ENCODE peak calls at places on chromosomes 3 and 15, in six cellular contexts. I, Y, J, T, H and G are unnamed samples. For H3K4me1, the result is how much of the 10 kb centered on the place peaks cover.

GRCh38 chr3:46133285-46133684 is 74.8 kb downstream of the CCR1 start:
- DNase-seq in I (no peak), Y (no peak), J (no peak), T (no peak), H (no peak), G (no peak)

GRCh38 chr15:59892995-59893394 is 111.1 kb upstream of the FOXB1 start:
- DNase-seq in I (no peak), Y (no peak), J (peak), T (no peak), H (no peak), G (no peak)

GRCh38 chr15:52224211-52224610 is 33.0 kb upstream of the GNB5 start:
- DNase-seq in I (no peak), Y (no peak), J (no peak), T (no peak), H (no peak), G (no peak)

GRCh38 chr3:126982125-126982521 is 792 bp upstream of the PLXNA1 start:
- DNase-seq in I (no peak), Y (no peak), J (peak), T (no peak), H (no peak), G (no peak)

GRCh38 chr3:17678116-17678741 is 64.2 kb downstream of the TBC1D5 start:
- DNase-seq in I (no peak), Y (no peak), J (no peak), T (no peak), H (no peak), G (no peak)

GRCh38 chr3:172877011-172877410 is 126.5 kb downstream of the ECT2 start:
- DNase-seq in I (no peak), Y (no peak), J (peak), T (no peak), H (no peak), G (no peak)

GRCh38 chr15:64532515-64532914 is 72.1 kb downstream of the ZNF609 start:
- DNase-seq in I (no peak), Y (no peak), J (no peak), T (no peak), H (no peak), G (no peak)

GRCh38 chr3:187941135-187941847 is 196.0 kb upstream of the BCL6 start:
- DNase-seq in I (no peak), Y (no peak), J (no peak), T (no peak), H (no peak), G (no peak)

GRCh38 chr15:57881361-57881760 is 174.8 kb downstream of the POLR2M start:
- DNase-seq in I (no peak), Y (no peak), J (no peak), T (no peak), H (no peak), G (no peak)

DNA sequence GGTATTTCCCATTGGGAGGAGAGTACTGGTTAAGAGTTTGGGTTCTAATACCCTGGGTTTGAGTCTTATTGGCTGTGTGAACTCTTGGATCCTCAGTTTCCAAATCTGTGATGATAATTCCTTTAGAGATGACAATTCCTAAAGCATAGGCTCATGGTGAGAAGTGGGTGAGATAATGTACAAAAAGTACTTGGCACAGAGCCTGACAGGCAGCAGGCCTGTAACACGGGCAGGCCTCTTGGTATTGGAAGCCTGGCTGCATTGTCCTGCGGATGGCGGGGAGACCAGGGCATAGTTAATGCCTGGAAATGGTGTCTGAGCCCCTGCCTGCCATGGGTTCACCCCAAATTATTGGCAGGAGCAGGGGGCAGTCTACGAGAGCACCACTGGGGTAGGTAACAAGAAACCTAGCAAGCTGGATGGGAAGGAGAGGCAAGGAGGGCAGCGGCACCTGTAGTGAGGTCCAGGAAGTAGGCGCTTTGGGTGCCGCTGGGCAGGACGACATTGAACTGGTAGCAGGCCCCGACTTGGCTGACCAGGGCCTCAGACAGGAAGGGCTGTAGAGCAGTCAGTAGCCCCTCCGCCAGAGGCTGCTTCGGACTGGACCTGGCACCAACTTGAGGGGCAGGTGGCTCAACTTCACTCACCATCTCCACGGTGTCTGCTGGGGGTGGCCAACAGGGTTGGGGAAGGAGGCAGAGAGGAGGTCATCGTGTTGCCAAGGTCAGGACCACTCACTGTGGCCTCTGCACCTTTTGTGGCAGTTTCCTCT is 7.7 kb downstream of the STOML1 start:
- DNase-seq in I (peak), Y (no peak), J (no peak), T (no peak), H (no peak), G (no peak)
- H3K4me1 ChIP-seq in I (half or more), Y (half or more), J (under half), T (half or more), H (under half), G (under half)

DNA sequence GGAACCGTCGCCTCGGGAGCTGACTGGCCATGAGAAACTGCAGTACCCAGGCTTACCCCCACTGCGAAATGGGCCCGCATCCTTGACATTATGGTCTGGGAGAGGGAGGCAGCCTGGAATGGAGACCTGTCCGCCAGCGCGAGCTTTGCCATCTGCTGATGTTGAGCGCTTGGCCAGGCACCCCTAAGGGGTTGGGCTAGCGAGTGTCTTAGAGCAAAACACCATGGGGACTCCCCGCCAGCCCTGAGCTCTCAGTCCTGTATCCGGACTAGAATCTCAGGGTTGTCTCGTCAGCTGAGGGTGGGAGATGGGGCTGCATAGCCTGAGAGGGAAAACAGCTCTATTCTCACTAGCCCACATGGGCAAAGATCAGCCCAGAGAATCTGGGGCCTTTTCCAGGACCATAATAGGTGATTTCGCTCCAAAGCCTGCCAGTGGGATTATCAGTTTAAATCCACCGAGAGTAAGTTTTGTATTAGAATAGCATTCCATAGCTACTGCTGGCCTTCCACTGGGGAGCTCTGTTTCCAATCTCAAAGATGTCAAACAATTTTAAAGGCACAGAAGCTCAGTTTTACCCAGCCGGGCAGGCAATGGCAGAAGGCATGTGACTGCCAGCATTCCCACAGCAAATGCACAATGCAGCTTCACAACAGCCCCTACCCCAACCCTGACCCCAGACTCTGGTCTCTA is 167.5 kb upstream of the TPM1 start:
- DNase-seq in I (peak), Y (no peak), J (no peak), T (no peak), H (no peak), G (no peak)
- TF ChIP-seq POLR2AphosphoS5 in I (peak), Y (no peak), J (no peak), T (no peak), H (no peak), G (no peak)

GRCh38 chr3:81485444-81485865 is 276.0 kb downstream of the GBE1 start:
- DNase-seq in I (no peak), Y (no peak), J (no peak), T (no peak), H (no peak), G (no peak)
- H3K27ac ChIP-seq in I (peak), Y (no peak), J (no peak), T (no peak), H (no peak), G (no peak)

DNA sequence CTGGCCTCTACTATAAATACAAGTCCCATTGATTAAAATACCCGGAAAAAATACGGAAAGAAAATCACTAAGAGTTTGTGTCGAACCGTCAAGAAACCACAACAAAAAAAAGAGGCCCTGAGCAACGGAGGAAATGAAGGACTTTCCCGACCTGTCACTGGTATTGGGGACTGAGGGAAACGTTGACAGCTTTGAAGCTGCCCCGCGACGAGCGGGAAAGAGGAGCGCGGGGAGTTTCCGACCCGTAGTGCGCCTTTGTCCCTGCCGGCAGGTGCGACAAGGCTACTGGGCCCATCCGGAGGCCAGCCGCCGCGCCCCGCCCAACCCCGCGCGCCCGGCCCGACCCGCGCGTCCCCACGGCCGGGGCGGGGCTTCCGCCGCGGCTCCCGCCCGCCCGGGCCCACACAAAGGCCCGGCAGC is 418 bp downstream of the PBRM1 start:
- DNase-seq in I (peak), Y (peak), J (peak), T (peak), H (peak), G (peak)
- H3K4me1 ChIP-seq in I (under half), Y (half or more), J (under half), T (under half), H (under half), G (under half)

DNA sequence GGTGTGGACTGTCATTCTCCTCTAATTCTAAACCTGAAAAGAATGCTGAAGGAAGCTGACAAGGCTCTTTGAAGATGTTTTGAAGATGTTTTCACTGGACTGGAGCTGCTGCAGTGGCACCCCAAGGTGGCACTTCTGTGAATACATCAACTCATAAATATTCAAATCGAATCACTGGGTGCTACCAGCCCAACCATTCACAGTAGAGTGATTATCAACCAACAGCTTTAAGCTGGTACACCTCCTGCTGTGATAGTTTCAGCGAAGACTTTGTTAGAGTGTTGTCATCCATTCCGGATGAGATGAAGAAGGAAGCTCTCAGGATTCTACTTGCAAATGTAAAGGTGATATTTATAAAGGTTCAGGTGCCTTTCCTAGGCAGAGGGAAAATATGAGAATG is 106.6 kb downstream of the LSAMP start:
- DNase-seq in I (no peak), Y (no peak), J (peak), T (no peak), H (no peak), G (no peak)
- TF ChIP-seq POLR2AphosphoS5 in I (no peak), Y (no peak), J (no peak), T (no peak), H (no peak), G (no peak)

GRCh38 chr3:33134026-33134625 is 20.3 kb downstream of the CRTAP start:
- DNase-seq in I (no peak), Y (no peak), J (no peak), T (no peak), H (no peak), G (no peak)
- H3K27ac ChIP-seq in I (no peak), Y (no peak), J (no peak), T (no peak), H (no peak), G (no peak)

GRCh38 chr15:98051734-98052133 is 91.2 kb downstream of the ARRDC4 start:
- DNase-seq in I (no peak), Y (no peak), J (no peak), T (no peak), H (no peak), G (no peak)
- H3K4me1 ChIP-seq in I (under half), Y (under half), J (under half), T (under half), H (under half), G (under half)

GRCh38 chr15:95439812-95440380 is 890.6 kb upstream of the NR2F2 start:
- DNase-seq in I (no peak), Y (no peak), J (no peak), T (no peak), H (no peak), G (no peak)

GRCh38 chr15:95440712-95441111 is 889.8 kb upstream of the NR2F2 start:
- DNase-seq in I (no peak), Y (no peak), J (no peak), T (no peak), H (no peak), G (no peak)

GRCh38 chr15:95446854-95447253 is 883.6 kb upstream of the NR2F2 start:
- DNase-seq in I (no peak), Y (no peak), J (no peak), T (no peak), H (no peak), G (no peak)

GRCh38 chr15:95444860-95445259 is 885.6 kb upstream of the NR2F2 start:
- DNase-seq in I (no peak), Y (no peak), J (no peak), T (no peak), H (no peak), G (no peak)

GRCh38 chr15:95442107-95442719 is 888.3 kb upstream of the NR2F2 start:
- DNase-seq in I (no peak), Y (no peak), J (no peak), T (no peak), H (no peak), G (no peak)
- TF ChIP-seq POLR2AphosphoS5 in I (no peak), Y (no peak), J (no peak), T (no peak), H (no peak), G (no peak)

DNA sequence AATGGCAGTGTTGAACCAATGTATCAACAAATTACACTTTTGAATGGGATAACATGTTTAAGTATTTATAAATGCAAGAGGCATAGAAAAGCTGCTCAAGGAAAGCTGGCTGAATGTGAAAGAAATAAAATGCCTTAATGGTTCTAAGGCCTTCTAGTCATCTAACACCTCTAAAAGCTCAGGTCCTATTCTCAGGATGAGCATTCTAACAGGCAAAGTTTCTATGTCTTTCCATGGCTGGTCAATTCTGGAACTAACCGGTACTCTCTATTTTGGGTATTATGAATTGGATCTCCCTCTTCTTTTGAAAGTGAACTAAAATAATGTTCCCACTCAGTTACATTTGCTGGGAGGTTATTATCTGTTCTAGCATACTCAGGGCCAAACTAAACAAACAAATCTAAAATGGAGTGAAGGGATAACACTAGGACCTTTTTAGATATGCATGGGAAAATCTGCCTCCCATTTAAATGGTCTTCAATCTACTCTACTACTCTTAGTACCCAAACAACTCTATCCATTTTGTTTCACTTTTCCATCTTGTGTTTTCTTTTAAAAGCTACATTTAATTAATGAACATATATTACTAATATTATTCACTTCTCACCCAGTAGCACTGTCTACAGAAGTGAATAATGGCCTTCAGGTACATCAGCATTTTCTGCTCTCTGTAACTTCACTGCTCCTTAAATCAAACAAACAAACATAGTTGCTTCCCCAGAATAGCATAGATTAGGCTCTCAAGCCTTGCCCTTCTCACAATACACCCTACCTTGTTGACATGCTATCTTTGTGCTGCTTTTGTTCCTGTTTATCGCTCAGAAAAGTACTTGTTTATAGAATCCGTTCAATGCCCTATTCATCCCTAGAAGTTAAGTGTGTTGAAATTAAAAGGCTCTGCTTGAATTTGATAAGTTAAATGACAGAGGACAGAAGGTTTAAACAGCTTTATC is 46.4 kb downstream of the CBLB start:
- DNase-seq in I (no peak), Y (no peak), J (no peak), T (no peak), H (no peak), G (no peak)
- H3K27ac ChIP-seq in I (peak), Y (peak), J (no peak), T (peak), H (no peak), G (no peak)